ENCODE peak calls at places on chromosomes 3 and 15, in eight cellular contexts. M, A, U, H, C, J, P and E are unnamed samples.

GRCh38 chr3:129035360-129036233 is 25.0 kb upstream of the GP9 start:
- DNase-seq in P (no peak), J (no peak), M (no peak), A (no peak), C (no peak), H (no peak), U (no peak), E (no peak)

GRCh38 chr15:71334874-71335273 is 219.6 kb downstream of the THSD4 start:
- DNase-seq in P (no peak), U (no peak), M (no peak), J (no peak), A (no peak), H (no peak), C (no peak), E (no peak)

GRCh38 chr3:181880339-181880738 is 168.6 kb downstream of the SOX2 start:
- DNase-seq in A (no peak), M (no peak), C (no peak), U (no peak), J (no peak), H (no peak), P (no peak), E (no peak)

GRCh38 chr3:58422756-58423324 is 10.8 kb downstream of the PDHB start:
- DNase-seq in A (no peak), C (no peak), U (no peak), M (no peak), H (peak), P (no peak), J (no peak), E (no peak)

GRCh38 chr3:116939550-116939949 is 230.0 kb downstream of the TUSC7 start:
- DNase-seq in U (no peak), H (no peak), P (no peak), M (no peak), J (no peak), C (no peak), A (no peak), E (no peak)

GRCh38 chr3:24088782-24089181 is 143.7 kb downstream of the NR1D2 start:
- DNase-seq in J (no peak), C (peak), H (no peak), U (no peak), M (no peak), P (peak), A (no peak), E (no peak)

GRCh38 chr15:45249125-45249780 is 2.8 kb upstream of the SLC28A2 start:
- DNase-seq in M (no peak), H (no peak), A (no peak), C (no peak), U (no peak), J (no peak), P (no peak), E (no peak)

GRCh38 chr3:4802903-4803302 is 176.3 kb upstream of the BHLHE40 start:
- DNase-seq in H (no peak), A (no peak), P (no peak), U (no peak), M (no peak), C (no peak), J (no peak), E (no peak)

GRCh38 chr3:132550579-132551305 is 46.3 kb upstream of the ACKR4 start:
- DNase-seq in J (no peak), C (no peak), A (no peak), U (no peak), H (no peak), P (no peak), M (peak), E (no peak)

GRCh38 chr3:17942856-17943255 is 200.4 kb upstream of the TBC1D5 start:
- DNase-seq in J (no peak), C (peak), H (no peak), A (no peak), P (peak), U (no peak), M (no peak), E (no peak)

GRCh38 chr3:182027366-182027765 is 315.6 kb downstream of the SOX2 start:
- DNase-seq in J (no peak), M (no peak), C (peak), H (no peak), A (no peak), P (no peak), U (no peak), E (no peak)

GRCh38 chr3:136624894-136625815 is 127.0 kb downstream of the STAG1 start:
- DNase-seq in U (no peak), H (peak), A (no peak), P (no peak), C (peak), J (no peak), M (no peak), E (no peak)

GRCh38 chr3:160801386-160802118 is 45.5 kb downstream of the PPM1L start:
- DNase-seq in P (peak), U (no peak), C (peak), H (no peak), J (no peak), M (peak), A (no peak), E (no peak)

GRCh38 chr3:60829058-60829457 is 422.2 kb downstream of the FHIT start:
- DNase-seq in U (no peak), P (no peak), A (no peak), H (no peak), J (no peak), C (no peak), M (no peak), E (no peak)

GRCh38 chr3:49602877-49603411 is 48.7 kb downstream of the BSN start:
- DNase-seq in A (no peak), H (no peak), J (no peak), M (peak), U (no peak), P (no peak), C (peak), E (no peak)